ENCODE peak calls at places on chromosome 6, in five cellular contexts. One of them, this sample, is unnamed.

GRCh38 chr6:157194643-157195042 is 128.7 kb downstream of the TMEM242 start:
- DNase-seq in A549: no peak
- DNase-seq in H1: no peak
- DNase-seq in K562: no peak
- DNase-seq in HCT116: no peak
- DNase-seq in this sample: peak; percentile 65

GRCh38 chr6:117411474-117411873 is 14.3 kb downstream of the ROS1 start:
- DNase-seq in K562: no peak
- DNase-seq in H1: no peak
- DNase-seq in HCT116: no peak
- DNase-seq in A549: no peak
- DNase-seq in this sample: no peak

GRCh38 chr6:71681234-71681867 is 205.0 kb upstream of the RIMS1 start:
- DNase-seq in K562: no peak
- DNase-seq in H1: no peak
- DNase-seq in A549: no peak
- DNase-seq in HCT116: no peak
- DNase-seq in this sample: no peak

GRCh38 chr6:156954191-156954590 is 177.0 kb downstream of the ARID1B start:
- DNase-seq in K562: no peak
- DNase-seq in H1: no peak
- DNase-seq in HCT116: no peak
- DNase-seq in A549: no peak
- DNase-seq in this sample: peak; percentile 59

GRCh38 chr6:26006086-26006939 is 43.7 kb downstream of the TRIM38 start:
- DNase-seq in H1: no peak
- DNase-seq in HCT116: no peak
- DNase-seq in K562: no peak
- DNase-seq in A549: no peak
- DNase-seq in this sample: no peak

GRCh38 chr6:160139420-160139851 is 17.8 kb downstream of the SLC22A1 start:
- DNase-seq in H1: peak; percentile 32
- DNase-seq in HCT116: no peak
- DNase-seq in A549: peak; percentile 62
- DNase-seq in K562: no peak
- DNase-seq in this sample: peak; percentile 92

GRCh38 chr6:166658792-166659150 is 31.7 kb upstream of the RPS6KA2 start:
- DNase-seq in HCT116: no peak
- DNase-seq in K562: no peak
- DNase-seq in A549: no peak
- DNase-seq in H1: no peak
- DNase-seq in this sample: no peak

GRCh38 chr6:3693879-3694278 is 57.6 kb downstream of the PXDC1 start:
- DNase-seq in A549: no peak
- DNase-seq in K562: no peak
- DNase-seq in H1: no peak
- DNase-seq in HCT116: no peak
- DNase-seq in this sample: no peak

GRCh38 chr6:158496700-158497099 is 63.2 kb upstream of the TMEM181 start:
- DNase-seq in HCT116: no peak
- DNase-seq in H1: no peak
- DNase-seq in A549: no peak
- DNase-seq in K562: no peak
- DNase-seq in this sample: no peak

GRCh38 chr6:42344756-42345155 is 107.0 kb downstream of the TRERF1 start:
- DNase-seq in A549: no peak
- DNase-seq in H1: no peak
- DNase-seq in K562: no peak
- DNase-seq in HCT116: no peak
- DNase-seq in this sample: peak; percentile 22

GRCh38 chr6:41298785-41299498 is 12.5 kb upstream of the TREM1 start:
- DNase-seq in K562: no peak
- DNase-seq in H1: no peak
- DNase-seq in HCT116: no peak
- DNase-seq in A549: no peak
- DNase-seq in this sample: no peak

GRCh38 chr6:71457883-71458282 is 169.3 kb downstream of the OGFRL1 start:
- DNase-seq in K562: no peak
- DNase-seq in A549: no peak
- DNase-seq in HCT116: no peak
- DNase-seq in H1: no peak
- DNase-seq in this sample: no peak

GRCh38 chr6:119575721-119576120 is 226.2 kb upstream of the MAN1A1 start:
- DNase-seq in HCT116: no peak
- DNase-seq in H1: no peak
- DNase-seq in A549: no peak
- DNase-seq in K562: no peak
- DNase-seq in this sample: peak; percentile 52

GRCh38 chr6:124056884-124057283 is 253.2 kb downstream of the NKAIN2 start:
- DNase-seq in A549: no peak
- DNase-seq in H1: no peak
- DNase-seq in K562: no peak
- DNase-seq in HCT116: no peak
- DNase-seq in this sample: no peak

GRCh38 chr6:43838276-43839036 is 68.4 kb downstream of the VEGFA start:
- DNase-seq in K562: peak; percentile 76
- DNase-seq in H1: no peak
- DNase-seq in A549: peak; percentile 58
- DNase-seq in HCT116: peak; percentile 22
- DNase-seq in this sample: peak; percentile 81

GRCh38 chr6:138555294-138555988 is 56.1 kb upstream of the NHSL1 start:
- DNase-seq in A549: no peak
- DNase-seq in HCT116: no peak
- DNase-seq in H1: no peak
- DNase-seq in K562: no peak
- DNase-seq in this sample: no peak

GRCh38 chr6:39357998-39358686 is 35.6 kb upstream of the KCNK16 start:
- DNase-seq in HCT116: no peak
- DNase-seq in K562: no peak
- DNase-seq in A549: no peak
- DNase-seq in H1: no peak
- DNase-seq in this sample: peak; percentile 59

GRCh38 chr6:95501032-95501904 is 76.1 kb upstream of the MANEA start:
- DNase-seq in H1: no peak
- DNase-seq in HCT116: no peak
- DNase-seq in K562: no peak
- DNase-seq in A549: no peak
- DNase-seq in this sample: no peak

GRCh38 chr6:13384966-13385365 is 56.6 kb upstream of the TBC1D7 start:
- DNase-seq in A549: no peak
- DNase-seq in K562: no peak
- DNase-seq in H1: no peak
- DNase-seq in HCT116: no peak
- DNase-seq in this sample: no peak

GRCh38 chr6:67210450-67210849 is 1424.6 kb upstream of the ADGRB3 start:
- DNase-seq in H1: no peak
- DNase-seq in HCT116: no peak
- DNase-seq in K562: no peak
- DNase-seq in A549: no peak
- DNase-seq in this sample: no peak

GRCh38 chr6:35146453-35146852 is 5.3 kb upstream of the TCP11 start:
- DNase-seq in A549: peak; percentile 42
- DNase-seq in H1: peak; percentile 54
- DNase-seq in K562: peak; percentile 38
- DNase-seq in HCT116: peak; percentile 23
- DNase-seq in this sample: peak; percentile 55

GRCh38 chr6:84062519-84063154 is 29.1 kb downstream of the MRAP2 start:
- DNase-seq in K562: peak; percentile 85
- DNase-seq in A549: no peak
- DNase-seq in H1: no peak
- DNase-seq in HCT116: no peak
- DNase-seq in this sample: no peak

GRCh38 chr6:43779864-43780260 is 9.9 kb downstream of the VEGFA start:
- DNase-seq in H1: no peak
- DNase-seq in HCT116: no peak
- DNase-seq in K562: peak; percentile 31
- DNase-seq in A549: no peak
- DNase-seq in this sample: no peak

GRCh38 chr6:90131614-90132423 is 164.8 kb downstream of the BACH2 start:
- DNase-seq in A549: no peak
- DNase-seq in H1: no peak
- DNase-seq in K562: no peak
- DNase-seq in HCT116: no peak
- DNase-seq in this sample: peak; percentile 63

GRCh38 chr6:134826889-134827737 is 122.8 kb downstream of the ALDH8A1 start:
- DNase-seq in K562: no peak
- DNase-seq in A549: no peak
- DNase-seq in H1: no peak
- DNase-seq in HCT116: no peak
- DNase-seq in this sample: peak; percentile 81

GRCh38 chr6:158631678-158632537 is 12.6 kb downstream of the DYNLT1 start:
- DNase-seq in K562: peak; percentile 84
- DNase-seq in HCT116: peak; percentile 69
- DNase-seq in H1: no peak
- DNase-seq in A549: peak; percentile 80
- DNase-seq in this sample: peak; percentile 97

GRCh38 chr6:85449818-85450577 is at the start of gene NT5E:
- DNase-seq in H1: peak; percentile 89
- DNase-seq in K562: no peak
- DNase-seq in HCT116: no peak
- DNase-seq in A549: peak; percentile 77
- DNase-seq in this sample: peak; percentile 69
- TF ChIP-seq CEBPB in H1: no peak
- TF ChIP-seq CEBPB in K562: no peak
- TF ChIP-seq CEBPB in HCT116: no peak
- TF ChIP-seq CEBPB in A549: no peak
- TF ChIP-seq CEBPB in this sample: no peak

DNA sequence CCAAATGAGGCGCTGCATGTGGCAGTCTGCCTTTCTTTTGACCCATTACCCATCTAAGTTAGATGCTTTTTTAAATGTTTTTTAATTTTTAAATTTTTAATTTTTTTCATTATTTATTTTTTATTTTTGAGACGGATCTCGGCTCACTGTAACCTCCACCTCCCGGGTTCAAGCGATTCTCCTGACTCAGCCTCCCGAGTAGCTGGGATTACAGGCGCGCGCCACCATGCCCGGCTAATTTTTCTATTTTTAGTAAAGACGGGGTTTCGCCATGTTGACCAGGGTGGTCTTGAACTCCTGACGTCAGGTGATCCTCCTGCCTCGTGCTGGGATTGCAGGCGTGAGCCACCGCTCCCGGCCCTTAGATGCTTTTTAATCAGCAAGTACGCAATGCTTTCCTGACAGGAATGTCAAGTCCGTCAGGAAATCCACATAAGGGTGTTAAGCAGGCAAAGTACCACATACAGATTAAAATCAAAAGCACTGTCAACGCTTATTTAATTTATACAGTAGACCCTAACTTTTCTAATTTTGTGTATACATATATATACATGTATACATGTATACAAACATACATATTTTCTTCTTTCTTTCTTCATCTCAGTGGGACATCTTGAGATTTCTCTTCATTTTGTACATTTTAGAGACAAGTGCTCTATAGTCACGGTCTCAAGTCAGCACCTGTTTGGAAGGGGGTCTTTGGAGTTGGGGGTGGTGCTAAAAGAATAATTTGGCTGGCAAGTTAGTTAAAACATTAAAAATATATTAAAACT is 1.0 kb upstream of the GSTA4 start:
- DNase-seq in A549: peak; percentile 78
- DNase-seq in K562: no peak
- DNase-seq in HCT116: peak; percentile 76
- DNase-seq in H1: peak; percentile 60
- DNase-seq in this sample: peak; percentile 91
- TF ChIP-seq CEBPB in A549: no peak
- TF ChIP-seq CEBPB in K562: no peak
- TF ChIP-seq CEBPB in HCT116: no peak
- TF ChIP-seq CEBPB in H1: no peak
- TF ChIP-seq CEBPB in this sample: no peak

DNA sequence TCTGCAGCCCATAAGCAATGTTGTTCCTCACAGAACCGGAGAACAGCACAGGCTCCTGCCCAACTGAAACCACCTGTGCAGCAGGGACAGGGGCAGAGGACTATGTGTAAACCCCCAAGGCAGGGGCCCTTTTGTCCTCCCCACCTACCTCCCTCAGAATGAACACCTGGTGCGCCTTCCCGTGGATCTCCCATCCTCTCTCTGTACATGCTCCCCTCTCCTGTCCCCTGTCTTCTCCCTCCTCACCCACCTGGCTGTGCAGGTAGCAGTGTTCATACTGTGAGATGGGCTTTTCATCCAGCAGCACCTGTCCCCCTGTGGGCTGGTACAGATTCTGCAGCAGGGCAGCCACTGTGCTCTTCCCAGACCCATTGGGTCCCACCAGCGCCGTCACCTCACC is 8.5 kb downstream of the TAP2 start:
- DNase-seq in HCT116: no peak
- DNase-seq in A549: no peak
- DNase-seq in H1: no peak
- DNase-seq in K562: no peak
- DNase-seq in this sample: no peak
- TF ChIP-seq CEBPB in HCT116: no peak
- TF ChIP-seq CEBPB in A549: no peak
- TF ChIP-seq CEBPB in H1: no peak
- TF ChIP-seq CEBPB in K562: no peak
- TF ChIP-seq CEBPB in this sample: no peak

GRCh38 chr6:133671376-133671775 is 217.5 kb upstream of the TCF21 start:
- DNase-seq in A549: no peak
- DNase-seq in K562: no peak
- DNase-seq in HCT116: no peak
- DNase-seq in H1: no peak
- DNase-seq in this sample: no peak
- TF ChIP-seq CEBPB in A549: no peak
- TF ChIP-seq CEBPB in K562: no peak
- TF ChIP-seq CEBPB in HCT116: no peak
- TF ChIP-seq CEBPB in H1: no peak
- TF ChIP-seq CEBPB in this sample: no peak